ENCODE peak calls at places on chromosomes 2 and 18, in five cellular contexts. One of them, this sample, is unnamed.

GRCh38 chr2:42249887-42250286 is 80.7 kb downstream of the EML4 start:
- DNase-seq in GM20000: no peak
- DNase-seq in fibroblast of gingiva: no peak
- DNase-seq in NCI-H1092 treated with DMSO at 0.1 percent for 48 hours: peak
- DNase-seq in aorta: no peak
- DNase-seq in this sample: no peak

GRCh38 chr2:72925328-72925943 is 8.1 kb downstream of the EMX1 start:
- DNase-seq in GM20000: no peak
- DNase-seq in fibroblast of gingiva: no peak
- DNase-seq in NCI-H1092 treated with DMSO at 0.1 percent for 48 hours: no peak
- DNase-seq in aorta: peak
- DNase-seq in this sample: no peak

GRCh38 chr18:72738136-72738535 is 129.7 kb downstream of the NETO1 start:
- DNase-seq in GM20000: no peak
- DNase-seq in fibroblast of gingiva: no peak
- DNase-seq in NCI-H1092 treated with DMSO at 0.1 percent for 48 hours: no peak
- DNase-seq in aorta: no peak
- DNase-seq in this sample: no peak

GRCh38 chr2:54524236-54524991 is 68.3 kb downstream of the SPTBN1 start:
- DNase-seq in GM20000: peak
- DNase-seq in fibroblast of gingiva: peak
- DNase-seq in NCI-H1092 treated with DMSO at 0.1 percent for 48 hours: no peak
- DNase-seq in aorta: no peak
- DNase-seq in this sample: peak

GRCh38 chr2:100880730-100881129 is 60.8 kb downstream of the NPAS2 start:
- DNase-seq in GM20000: no peak
- DNase-seq in fibroblast of gingiva: no peak
- DNase-seq in NCI-H1092 treated with DMSO at 0.1 percent for 48 hours: no peak
- DNase-seq in aorta: no peak
- DNase-seq in this sample: no peak

GRCh38 chr18:9737814-9738160 is 29.7 kb downstream of the RAB31 start:
- DNase-seq in GM20000: no peak
- DNase-seq in fibroblast of gingiva: no peak
- DNase-seq in NCI-H1092 treated with DMSO at 0.1 percent for 48 hours: peak
- DNase-seq in aorta: no peak
- DNase-seq in this sample: peak

GRCh38 chr2:219010162-219010756 is 17.0 kb upstream of the CRYBA2 start:
- DNase-seq in GM20000: peak
- DNase-seq in fibroblast of gingiva: no peak
- DNase-seq in NCI-H1092 treated with DMSO at 0.1 percent for 48 hours: peak
- DNase-seq in aorta: no peak
- DNase-seq in this sample: no peak

GRCh38 chr2:51368250-51368649 is 336.3 kb upstream of the NRXN1 start:
- DNase-seq in GM20000: no peak
- DNase-seq in fibroblast of gingiva: no peak
- DNase-seq in NCI-H1092 treated with DMSO at 0.1 percent for 48 hours: no peak
- DNase-seq in aorta: no peak
- DNase-seq in this sample: no peak

GRCh38 chr2:203061346-203061745 is 46.7 kb downstream of the NBEAL1 start:
- DNase-seq in GM20000: no peak
- DNase-seq in fibroblast of gingiva: no peak
- DNase-seq in NCI-H1092 treated with DMSO at 0.1 percent for 48 hours: no peak
- DNase-seq in aorta: no peak
- DNase-seq in this sample: peak

GRCh38 chr2:215479536-215480240 is 43.8 kb upstream of the FN1 start:
- DNase-seq in GM20000: no peak
- DNase-seq in fibroblast of gingiva: no peak
- DNase-seq in NCI-H1092 treated with DMSO at 0.1 percent for 48 hours: peak
- DNase-seq in aorta: no peak
- DNase-seq in this sample: no peak

GRCh38 chr2:70714141-70714905 is 53.7 kb downstream of the ADD2 start:
- DNase-seq in GM20000: no peak
- DNase-seq in fibroblast of gingiva: no peak
- DNase-seq in NCI-H1092 treated with DMSO at 0.1 percent for 48 hours: no peak
- DNase-seq in aorta: no peak
- DNase-seq in this sample: no peak

GRCh38 chr18:48037481-48038271 is 107.2 kb upstream of the SMAD2 start:
- DNase-seq in GM20000: no peak
- DNase-seq in fibroblast of gingiva: no peak
- DNase-seq in NCI-H1092 treated with DMSO at 0.1 percent for 48 hours: peak
- DNase-seq in aorta: peak
- DNase-seq in this sample: no peak

GRCh38 chr2:13056259-13056843 is 339.6 kb downstream of the TRIB2 start:
- DNase-seq in GM20000: no peak
- DNase-seq in fibroblast of gingiva: peak
- DNase-seq in NCI-H1092 treated with DMSO at 0.1 percent for 48 hours: peak
- DNase-seq in aorta: no peak
- DNase-seq in this sample: peak